ENCODE peak calls at places on chromosomes 2 and 18, in six cellular contexts. U, Z, P, K, C and I are unnamed samples.

GRCh38 chr2:197799072-197799471 is 5.3 kb upstream of the PLCL1 start:
- DNase-seq in U (no peak), Z (no peak), P (no peak), K (no peak), C (peak), I (no peak)

GRCh38 chr2:105917216-105917615 is 172.5 kb downstream of the NCK2 start:
- DNase-seq in U (no peak), Z (no peak), P (no peak), K (no peak), C (no peak), I (no peak)

GRCh38 chr2:138271467-138271866 is 230.1 kb upstream of the SPOPL start:
- DNase-seq in U (no peak), Z (no peak), P (no peak), K (no peak), C (no peak), I (no peak)

GRCh38 chr2:37344453-37345361 is at the start of gene QPCT:
- DNase-seq in U (peak), Z (peak), P (no peak), K (no peak), C (no peak), I (no peak)

GRCh38 chr2:241857041-241857541 is 1.6 kb downstream of the PDCD1 start:
- DNase-seq in U (no peak), Z (no peak), P (no peak), K (no peak), C (no peak), I (no peak)

GRCh38 chr18:45417392-45417791 is 197.9 kb upstream of the SLC14A2 start:
- DNase-seq in U (no peak), Z (no peak), P (no peak), K (no peak), C (no peak), I (no peak)

GRCh38 chr2:46749042-46749461 is 166.6 kb downstream of the MCFD2 start:
- DNase-seq in U (peak), Z (peak), P (no peak), K (no peak), C (peak), I (no peak)

GRCh38 chr2:148752977-148753376 is 108.4 kb downstream of the EPC2 start:
- DNase-seq in U (no peak), Z (no peak), P (no peak), K (no peak), C (no peak), I (no peak)

GRCh38 chr2:181304011-181304844 is 153.0 kb upstream of the ITGA4 start:
- DNase-seq in U (no peak), Z (no peak), P (no peak), K (no peak), C (peak), I (peak)

GRCh38 chr18:79784071-79784913 is 13.4 kb upstream of the KCNG2 start:
- DNase-seq in U (no peak), Z (no peak), P (no peak), K (no peak), C (no peak), I (no peak)

GRCh38 chr18:76875390-76876330 is 53.3 kb downstream of the ZNF236 start:
- DNase-seq in U (peak), Z (peak), P (no peak), K (peak), C (peak), I (peak)

GRCh38 chr2:133977385-133977784 is 276.5 kb upstream of the MGAT5 start:
- DNase-seq in U (no peak), Z (no peak), P (no peak), K (no peak), C (no peak), I (no peak)

GRCh38 chr2:204078003-204078698 is 141.6 kb downstream of the ICOS start:
- DNase-seq in U (peak), Z (no peak), P (no peak), K (no peak), C (no peak), I (no peak)

GRCh38 chr2:41326801-41327200 is 721.0 kb upstream of the PKDCC start:
- DNase-seq in U (no peak), Z (no peak), P (no peak), K (no peak), C (no peak), I (peak)

GRCh38 chr2:128545829-128546228 is 227.2 kb upstream of the HS6ST1 start:
- DNase-seq in U (no peak), Z (no peak), P (no peak), K (no peak), C (no peak), I (no peak)

GRCh38 chr2:240169486-240170353 is 29.3 kb upstream of the OTOS start:
- DNase-seq in U (no peak), Z (no peak), P (no peak), K (no peak), C (no peak), I (no peak)

GRCh38 chr2:142710336-142710735 is 167.1 kb upstream of the KYNU start:
- DNase-seq in U (no peak), Z (no peak), P (no peak), K (no peak), C (no peak), I (no peak)

GRCh38 chr2:23673830-23674679 is 252.9 kb downstream of the ATAD2B start:
- DNase-seq in U (peak), Z (peak), P (no peak), K (no peak), C (no peak), I (no peak)

GRCh38 chr2:220064282-220065042 is 437.0 kb downstream of the SLC4A3 start:
- DNase-seq in U (no peak), Z (no peak), P (no peak), K (no peak), C (no peak), I (no peak)

GRCh38 chr2:196703660-196704209 is 64.2 kb downstream of the CCDC150 start:
- DNase-seq in U (peak), Z (peak), P (no peak), K (no peak), C (no peak), I (no peak)

GRCh38 chr18:75376004-75376403 is 51.5 kb downstream of the SMIM21 start:
- DNase-seq in U (no peak), Z (no peak), P (no peak), K (no peak), C (no peak), I (no peak)

GRCh38 chr2:65291221-65292094 is 63.8 kb downstream of the ACTR2 start:
- DNase-seq in U (no peak), Z (no peak), P (no peak), K (no peak), C (no peak), I (no peak)

GRCh38 chr18:10518595-10519273 is 7.1 kb upstream of the NAPG start:
- DNase-seq in U (peak), Z (peak), P (peak), K (no peak), C (peak), I (peak)

GRCh38 chr2:209321076-209321475 is 102.8 kb upstream of the MAP2 start:
- DNase-seq in U (peak), Z (peak), P (no peak), K (no peak), C (peak), I (no peak)

GRCh38 chr2:233802132-233802815 is 24.1 kb downstream of the MROH2A start:
- DNase-seq in U (no peak), Z (no peak), P (no peak), K (no peak), C (no peak), I (no peak)

GRCh38 chr2:71610671-71611070 is 157.3 kb downstream of the DYSF start:
- DNase-seq in U (no peak), Z (no peak), P (no peak), K (no peak), C (no peak), I (no peak)

GRCh38 chr2:122191331-122191730 is 435.9 kb downstream of the TSN start:
- DNase-seq in U (peak), Z (peak), P (no peak), K (peak), C (peak), I (peak)

GRCh38 chr18:62420151-62420512 is 95.0 kb downstream of the TNFRSF11A start:
- DNase-seq in U (peak), Z (peak), P (no peak), K (no peak), C (peak), I (no peak)

GRCh38 chr18:6747646-6748045 is 18.1 kb downstream of the ARHGAP28 start:
- DNase-seq in U (peak), Z (peak), P (no peak), K (no peak), C (peak), I (no peak)

GRCh38 chr2:112031916-112032582 is 23.0 kb upstream of the TMEM87B start:
- DNase-seq in U (no peak), Z (peak), P (no peak), K (peak), C (peak), I (peak)

GRCh38 chr18:13551305-13551603 is 175.1 kb downstream of the FAM210A start:
- DNase-seq in U (no peak), Z (no peak), P (no peak), K (no peak), C (no peak), I (no peak)

GRCh38 chr18:34550902-34551301 is 159.2 kb upstream of the DTNA start:
- DNase-seq in U (no peak), Z (no peak), P (no peak), K (peak), C (no peak), I (peak)

GRCh38 chr2:101327863-101328394 is 19.4 kb upstream of the RNF149 start:
- DNase-seq in U (peak), Z (no peak), P (no peak), K (no peak), C (no peak), I (no peak)

GRCh38 chr2:10344105-10345066 is 41.7 kb downstream of the HPCAL1 start:
- DNase-seq in U (no peak), Z (peak), P (no peak), K (peak), C (no peak), I (no peak)

GRCh38 chr2:168514692-168515091 is 58.6 kb downstream of the CERS6 start:
- DNase-seq in U (no peak), Z (peak), P (no peak), K (no peak), C (no peak), I (no peak)

GRCh38 chr2:50591642-50592041 is 440.3 kb downstream of the NRXN1 start:
- DNase-seq in U (no peak), Z (no peak), P (peak), K (peak), C (peak), I (peak)

GRCh38 chr2:12428786-12429185 is 287.9 kb upstream of the TRIB2 start:
- DNase-seq in U (no peak), Z (no peak), P (no peak), K (no peak), C (no peak), I (no peak)

GRCh38 chr18:11541179-11541578 is 68.2 kb upstream of the SLC35G4 start:
- DNase-seq in U (no peak), Z (no peak), P (no peak), K (no peak), C (no peak), I (no peak)